ENCODE peak calls at places on chromosomes 11 and 22, in nine cellular contexts. K is HEK293T; V is AG08395; G is skeletal muscle cell; O is MV-4-11; S is stimulated activated naive B cell treated with anti-CD40 and anti-IgM and Interleukin-4, amounts not matched to agents 10 μg/mL and 1 μg/mL and 100 μg/mL, for 72 hours; Q is effector memory CD4-positive, alpha-beta T cell; Y is heart right ventricle; E is stimulated activated CD4-positive, alpha-beta T cell treated with anti-CD3 and anti-CD28 coated beads, Interleukin-12 subunit alpha, Interleukin-12 subunit beta, amount 100 ng/mL, for 4 hours. H is an unnamed sample.

GRCh38 chr22:35728639-35729308 is 11.1 kb downstream of the APOL5 start:
- DNase-seq in G (no peak), S (no peak), Q (no peak), K (no peak), O (no peak), V (no peak), Y (no peak), E (no peak), H (no peak)

GRCh38 chr22:21446827-21447690 is 20.1 kb upstream of the TMEM191C start:
- DNase-seq in V (no peak), Y (no peak), K (no peak), S (no peak), O (no peak), E (no peak), G (no peak), Q (no peak), H (no peak)

GRCh38 chr11:31805037-31805628 is 6.0 kb downstream of the PAX6 start:
- DNase-seq in Q (no peak), E (no peak), S (no peak), V (no peak), K (no peak), G (no peak), O (no peak), Y (no peak), H (peak)

GRCh38 chr11:35614949-35615569 is 3.2 kb upstream of the FJX1 start:
- DNase-seq in S (no peak), G (no peak), V (no peak), K (no peak), Y (no peak), E (no peak), Q (no peak), O (no peak), H (no peak)

GRCh38 chr11:70556884-70557741 is 158.8 kb downstream of the CTTN start:
- DNase-seq in O (peak), E (no peak), K (no peak), G (no peak), Y (no peak), V (peak), Q (no peak), S (no peak), H (no peak)

GRCh38 chr22:48539261-48539660 is 1288.4 kb downstream of the BRD1 start:
- DNase-seq in K (no peak), G (no peak), S (no peak), E (no peak), O (no peak), V (no peak), Y (no peak), Q (no peak), H (no peak)

GRCh38 chr11:113587318-113587739 is 112.1 kb upstream of the DRD2 start:
- DNase-seq in Y (no peak), E (no peak), O (no peak), V (peak), Q (no peak), S (no peak), G (no peak), K (no peak), H (no peak)

GRCh38 chr22:27387561-27387960 is 414.0 kb downstream of the MN1 start:
- DNase-seq in G (no peak), O (no peak), S (no peak), Q (no peak), V (no peak), K (no peak), E (no peak), Y (no peak), H (no peak)

GRCh38 chr11:65316311-65316978 is 1.8 kb downstream of the CDC42EP2 start:
- DNase-seq in G (peak), O (peak), S (no peak), E (no peak), K (no peak), Y (peak), V (peak), Q (no peak), H (no peak)

GRCh38 chr11:9231848-9232177 is 33.3 kb downstream of the DENND5A start:
- DNase-seq in K (no peak), O (peak), G (no peak), S (no peak), E (no peak), Y (no peak), V (peak), Q (no peak), H (no peak)

GRCh38 chr11:45859661-45860140 is 12.4 kb downstream of the CRY2 start:
- DNase-seq in G (peak), V (peak), O (no peak), Y (peak), S (no peak), E (no peak), K (no peak), Q (no peak), H (no peak)

GRCh38 chr22:27985323-27986275 is 66.5 kb upstream of the PITPNB start:
- DNase-seq in Y (no peak), O (no peak), K (no peak), G (no peak), E (no peak), V (no peak), Q (no peak), S (no peak), H (no peak)

GRCh38 chr11:64388911-64389310 is 29.9 kb downstream of the RPS6KA4 start:
- DNase-seq in O (no peak), Y (no peak), K (no peak), V (no peak), S (no peak), Q (no peak), G (no peak), E (no peak), H (no peak)

GRCh38 chr22:39598017-39598965 is 27.7 kb downstream of the CACNA1I start:
- DNase-seq in G (no peak), Q (peak), K (peak), E (peak), V (no peak), O (no peak), Y (peak), S (no peak), H (peak)

GRCh38 chr22:44698531-44699421 is 3.2 kb upstream of the PRR5 start:
- DNase-seq in K (no peak), Q (no peak), Y (no peak), O (peak), E (no peak), V (peak), S (no peak), G (peak), H (no peak)

GRCh38 chr11:128394436-128395089 is 192.8 kb downstream of the ETS1 start:
- DNase-seq in E (no peak), G (peak), Q (no peak), Y (peak), K (no peak), V (peak), S (no peak), O (no peak), H (no peak)

GRCh38 chr11:102402556-102402955 is 50.0 kb downstream of the TMEM123 start:
- DNase-seq in S (no peak), V (no peak), Q (no peak), Y (no peak), O (peak), G (no peak), K (no peak), E (no peak), H (no peak)

GRCh38 chr11:67539588-67539987 is 16.3 kb upstream of the CABP2 start:
- DNase-seq in G (no peak), E (no peak), S (no peak), O (no peak), Q (no peak), V (no peak), Y (no peak), K (no peak), H (no peak)

GRCh38 chr22:48957311-48957986 is 870.2 kb downstream of the BRD1 start:
- DNase-seq in K (no peak), V (no peak), S (no peak), G (no peak), Q (no peak), O (no peak), Y (no peak), E (no peak), H (no peak)

GRCh38 chr22:50530280-50530856 is 556 bp upstream of the TYMP start:
- DNase-seq in V (peak), S (peak), E (no peak), K (no peak), G (no peak), Y (peak), Q (peak), O (peak), H (peak)

GRCh38 chr22:20036535-20037392 is 15.9 kb downstream of the TANGO2 start:
- DNase-seq in V (no peak), Y (no peak), O (no peak), Q (no peak), K (no peak), E (no peak), S (no peak), G (no peak), H (no peak)

GRCh38 chr11:33967451-33967850 is 75.6 kb upstream of the LMO2 start:
- DNase-seq in K (no peak), S (no peak), Q (no peak), V (no peak), O (peak), G (no peak), Y (no peak), E (no peak), H (no peak)